ENCODE peak calls at places on chromosomes 7 and 10, in six cellular contexts. One of them, this sample, is unnamed. For H3K9me3, the result is how much of the 10 kb centered on the place peaks cover.

GRCh38 chr7:116561697-116562483 is 37.1 kb downstream of the CAV1 start:
- DNase-seq in breast epithelium: no peak
- DNase-seq in psoas muscle: peak
- DNase-seq in kidney: no peak
- DNase-seq in lung: no peak
- DNase-seq in lower lobe of right lung: no peak
- DNase-seq in this sample: no peak

GRCh38 chr7:137816696-137817320 is 30.0 kb downstream of the DGKI start:
- DNase-seq in lung: no peak
- DNase-seq in psoas muscle: no peak
- DNase-seq in breast epithelium: no peak
- DNase-seq in kidney: no peak
- DNase-seq in lower lobe of right lung: no peak
- DNase-seq in this sample: no peak

GRCh38 chr10:3141361-3142005 is 31.1 kb downstream of the PITRM1 start:
- DNase-seq in lower lobe of right lung: no peak
- DNase-seq in psoas muscle: no peak
- DNase-seq in breast epithelium: no peak
- DNase-seq in kidney: peak
- DNase-seq in lung: no peak
- DNase-seq in this sample: no peak

GRCh38 chr7:108001759-108002725 is 919 bp downstream of the LAMB1 start:
- DNase-seq in lower lobe of right lung: no peak
- DNase-seq in lung: no peak
- DNase-seq in kidney: peak
- DNase-seq in breast epithelium: no peak
- DNase-seq in psoas muscle: peak
- DNase-seq in this sample: no peak

GRCh38 chr10:59225211-59225610 is 48.8 kb downstream of the PHYHIPL start:
- DNase-seq in psoas muscle: no peak
- DNase-seq in kidney: no peak
- DNase-seq in lower lobe of right lung: no peak
- DNase-seq in lung: no peak
- DNase-seq in breast epithelium: no peak
- DNase-seq in this sample: no peak

GRCh38 chr7:130912910-130913720 is 179.1 kb upstream of the KLF14 start:
- DNase-seq in kidney: peak
- DNase-seq in lung: peak
- DNase-seq in breast epithelium: no peak
- DNase-seq in psoas muscle: peak
- DNase-seq in lower lobe of right lung: peak
- DNase-seq in this sample: peak

GRCh38 chr10:105759741-105760140 is 1118.7 kb downstream of the SORCS3 start:
- DNase-seq in psoas muscle: no peak
- DNase-seq in breast epithelium: no peak
- DNase-seq in kidney: no peak
- DNase-seq in lung: no peak
- DNase-seq in lower lobe of right lung: no peak
- DNase-seq in this sample: no peak

GRCh38 chr7:23918856-23919255 is 208.8 kb downstream of the STK31 start:
- DNase-seq in breast epithelium: no peak
- DNase-seq in kidney: no peak
- DNase-seq in psoas muscle: no peak
- DNase-seq in lung: no peak
- DNase-seq in lower lobe of right lung: no peak
- DNase-seq in this sample: no peak

GRCh38 chr7:87870471-87870870 is 5.7 kb downstream of the SLC25A40 start:
- DNase-seq in lower lobe of right lung: no peak
- DNase-seq in kidney: no peak
- DNase-seq in psoas muscle: no peak
- DNase-seq in lung: no peak
- DNase-seq in breast epithelium: no peak
- DNase-seq in this sample: no peak
- H3K9me3 ChIP-seq in lower lobe of right lung: under half
- H3K9me3 ChIP-seq in kidney: under half
- H3K9me3 ChIP-seq in psoas muscle: under half
- H3K9me3 ChIP-seq in lung: under half
- H3K9me3 ChIP-seq in breast epithelium: under half
- H3K9me3 ChIP-seq in this sample: under half

GRCh38 chr10:132254841-132255240 is 52.9 kb downstream of the STK32C start:
- DNase-seq in breast epithelium: no peak
- DNase-seq in psoas muscle: no peak
- DNase-seq in kidney: no peak
- DNase-seq in lung: no peak
- DNase-seq in lower lobe of right lung: no peak
- DNase-seq in this sample: no peak
- H3K9me3 ChIP-seq in breast epithelium: under half
- H3K9me3 ChIP-seq in psoas muscle: under half
- H3K9me3 ChIP-seq in kidney: under half
- H3K9me3 ChIP-seq in lung: under half
- H3K9me3 ChIP-seq in lower lobe of right lung: under half
- H3K9me3 ChIP-seq in this sample: under half

GRCh38 chr7:158327571-158328180 is 259.9 kb downstream of the PTPRN2 start:
- DNase-seq in lower lobe of right lung: no peak
- DNase-seq in kidney: no peak
- DNase-seq in lung: no peak
- DNase-seq in psoas muscle: no peak
- DNase-seq in breast epithelium: no peak
- DNase-seq in this sample: no peak

GRCh38 chr7:158329014-158329610 is 258.5 kb downstream of the PTPRN2 start:
- DNase-seq in lower lobe of right lung: no peak
- DNase-seq in lung: no peak
- DNase-seq in breast epithelium: no peak
- DNase-seq in kidney: no peak
- DNase-seq in psoas muscle: no peak
- DNase-seq in this sample: no peak

GRCh38 chr7:158328376-158329013 is 259.1 kb downstream of the PTPRN2 start:
- DNase-seq in lung: no peak
- DNase-seq in kidney: no peak
- DNase-seq in breast epithelium: no peak
- DNase-seq in lower lobe of right lung: no peak
- DNase-seq in psoas muscle: no peak
- DNase-seq in this sample: no peak

GRCh38 chr7:158325530-158326381 is 261.9 kb downstream of the PTPRN2 start:
- DNase-seq in psoas muscle: no peak
- DNase-seq in lung: no peak
- DNase-seq in lower lobe of right lung: no peak
- DNase-seq in kidney: no peak
- DNase-seq in breast epithelium: peak
- DNase-seq in this sample: no peak

GRCh38 chr7:158327012-158327411 is 260.6 kb downstream of the PTPRN2 start:
- DNase-seq in psoas muscle: no peak
- DNase-seq in kidney: no peak
- DNase-seq in lung: no peak
- DNase-seq in breast epithelium: no peak
- DNase-seq in lower lobe of right lung: no peak
- DNase-seq in this sample: no peak
- H3K9me3 ChIP-seq in psoas muscle: under half
- H3K9me3 ChIP-seq in kidney: under half
- H3K9me3 ChIP-seq in lung: under half
- H3K9me3 ChIP-seq in breast epithelium: under half
- H3K9me3 ChIP-seq in lower lobe of right lung: under half
- H3K9me3 ChIP-seq in this sample: half or more

GRCh38 chr10:6574777-6575176 is 5.3 kb downstream of the PRKCQ start:
- DNase-seq in breast epithelium: no peak
- DNase-seq in kidney: no peak
- DNase-seq in lung: no peak
- DNase-seq in lower lobe of right lung: no peak
- DNase-seq in psoas muscle: no peak
- DNase-seq in this sample: no peak
- H3K9me3 ChIP-seq in breast epithelium: under half
- H3K9me3 ChIP-seq in kidney: under half
- H3K9me3 ChIP-seq in lung: under half
- H3K9me3 ChIP-seq in lower lobe of right lung: under half
- H3K9me3 ChIP-seq in psoas muscle: under half
- H3K9me3 ChIP-seq in this sample: under half

DNA sequence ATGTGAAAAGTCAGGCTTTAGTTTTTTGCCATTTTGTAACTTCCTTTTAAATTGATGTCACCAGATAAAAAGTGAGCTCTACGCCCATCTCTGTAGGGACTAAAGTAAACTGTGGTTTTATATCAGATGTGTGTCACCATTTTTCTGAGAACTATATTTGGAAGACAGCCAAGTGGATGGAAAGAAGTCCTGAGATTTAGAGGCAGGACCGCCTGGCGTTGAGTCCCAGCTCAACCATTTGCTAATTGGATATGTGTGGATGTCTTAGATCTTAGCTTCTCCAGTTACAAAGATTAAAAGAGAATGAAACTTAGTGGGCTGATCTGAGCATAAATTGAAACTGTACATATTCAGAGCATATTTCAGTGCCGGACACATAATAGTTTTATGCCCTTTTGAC is 691.6 kb upstream of the CELF2 start:
- DNase-seq in breast epithelium: no peak
- DNase-seq in lung: no peak
- DNase-seq in lower lobe of right lung: no peak
- DNase-seq in psoas muscle: no peak
- DNase-seq in kidney: no peak
- DNase-seq in this sample: no peak
- H3K9me3 ChIP-seq in breast epithelium: under half
- H3K9me3 ChIP-seq in lung: under half
- H3K9me3 ChIP-seq in lower lobe of right lung: under half
- H3K9me3 ChIP-seq in psoas muscle: under half
- H3K9me3 ChIP-seq in kidney: under half
- H3K9me3 ChIP-seq in this sample: under half

GRCh38 chr10:60862517-60862916 is 81.5 kb downstream of the RHOBTB1 start:
- DNase-seq in lung: no peak
- DNase-seq in lower lobe of right lung: no peak
- DNase-seq in breast epithelium: no peak
- DNase-seq in psoas muscle: no peak
- DNase-seq in kidney: no peak
- DNase-seq in this sample: no peak
- H3K9me3 ChIP-seq in lung: under half
- H3K9me3 ChIP-seq in lower lobe of right lung: under half
- H3K9me3 ChIP-seq in breast epithelium: under half
- H3K9me3 ChIP-seq in psoas muscle: under half
- H3K9me3 ChIP-seq in kidney: under half
- H3K9me3 ChIP-seq in this sample: under half